ENCODE peak calls at places on chromosomes 6 and 20, in seven cellular contexts. O, L, P, N, Z, K and V are unnamed samples. For H3K36me3 and H3K27me3, the result is how much of the 10 kb centered on the place peaks cover.

GRCh38 chr20:62831361-62831788 is 14.5 kb downstream of the COL9A3 start:
- DNase-seq in Z (no peak), K (peak), L (no peak), P (no peak), N (no peak), O (no peak), V (no peak)

GRCh38 chr6:22330941-22331340 is 34.1 kb upstream of the PRL start:
- DNase-seq in L (no peak), N (no peak), Z (no peak), P (no peak), K (no peak), O (no peak), V (no peak)

GRCh38 chr20:5642155-5642981 is 107.8 kb upstream of the SHLD1 start:
- DNase-seq in Z (peak), N (no peak), O (peak), L (no peak), P (peak), K (no peak), V (no peak)

GRCh38 chr6:123655520-123656306 is 19.0 kb upstream of the TRDN start:
- DNase-seq in N (no peak), L (no peak), O (peak), P (no peak), Z (no peak), K (no peak), V (no peak)

GRCh38 chr6:27188885-27189418 is 58.5 kb upstream of the PRSS16 start:
- DNase-seq in Z (peak), O (peak), P (peak), N (peak), K (peak), L (peak), V (peak)

GRCh38 chr20:46365483-46366215 is 40.8 kb downstream of the ELMO2 start:
- DNase-seq in P (no peak), K (peak), N (no peak), Z (no peak), L (no peak), O (no peak), V (no peak)

GRCh38 chr6:26445934-26446667 is 5.8 kb downstream of the BTN3A3 start:
- DNase-seq in P (no peak), Z (no peak), L (peak), N (no peak), K (no peak), O (no peak), V (no peak)

GRCh38 chr6:119444642-119445557 is 95.3 kb upstream of the MAN1A1 start:
- DNase-seq in K (no peak), P (no peak), N (no peak), L (no peak), Z (no peak), O (no peak), V (no peak)

GRCh38 chr6:64064919-64065318 is 429.3 kb downstream of the PHF3 start:
- DNase-seq in K (no peak), O (no peak), P (no peak), L (no peak), N (no peak), Z (no peak), V (no peak)

GRCh38 chr6:123091091-123091895 is 95.3 kb downstream of the CLVS2 start:
- DNase-seq in O (peak), L (no peak), N (peak), P (no peak), Z (no peak), K (no peak), V (no peak)

GRCh38 chr20:22743426-22743825 is 159.1 kb upstream of the FOXA2 start:
- DNase-seq in L (no peak), N (no peak), Z (no peak), P (no peak), O (peak), K (no peak), V (no peak)

GRCh38 chr6:52174118-52174517 is 12.1 kb upstream of the IL17A start:
- DNase-seq in K (no peak), Z (no peak), P (no peak), L (no peak), N (no peak), O (no peak), V (no peak)

GRCh38 chr20:496126-496696 is 33.9 kb upstream of the TBC1D20 start:
- DNase-seq in N (no peak), K (no peak), P (no peak), Z (no peak), L (no peak), O (no peak), V (no peak)

GRCh38 chr6:170073846-170074245 is 217.0 kb downstream of the DLL1 start:
- DNase-seq in Z (no peak), K (no peak), P (no peak), N (no peak), O (no peak), L (no peak), V (no peak)

GRCh38 chr6:35919827-35920751 is 809 bp downstream of the SRPK1 start:
- DNase-seq in K (peak), P (peak), L (peak), O (peak), N (peak), Z (no peak), V (no peak)

GRCh38 chr6:42224222-42225042 is 6.8 kb upstream of the MRPS10 start:
- DNase-seq in O (peak), K (no peak), N (no peak), P (no peak), L (no peak), Z (no peak), V (no peak)

GRCh38 chr20:905999-906520 is 10.1 kb downstream of the ANGPT4 start:
- DNase-seq in K (no peak), O (no peak), Z (no peak), P (no peak), N (no peak), L (no peak), V (no peak)

GRCh38 chr6:7173843-7174503 is 66.2 kb downstream of the RREB1 start:
- DNase-seq in P (no peak), L (no peak), Z (no peak), O (no peak), K (no peak), N (no peak), V (no peak)

GRCh38 chr6:131949615-131949908 is 1.6 kb downstream of the CCN2 start:
- DNase-seq in K (no peak), N (no peak), L (no peak), O (no peak), P (no peak), Z (no peak), V (no peak)

GRCh38 chr6:134477991-134478635 is 160.2 kb upstream of the SGK1 start:
- DNase-seq in L (no peak), K (no peak), N (no peak), O (peak), Z (no peak), P (no peak), V (no peak)

GRCh38 chr6:152380993-152381898 is 255.9 kb downstream of the SYNE1 start:
- DNase-seq in L (no peak), P (peak), O (peak), Z (peak), K (peak), N (peak), V (peak)

GRCh38 chr6:37459981-37460800 is 27.2 kb downstream of the CMTR1 start:
- DNase-seq in P (no peak), Z (no peak), N (no peak), K (no peak), O (no peak), L (no peak), V (no peak)

GRCh38 chr6:64280569-64280968 is 645.0 kb downstream of the PHF3 start:
- DNase-seq in N (no peak), O (no peak), Z (no peak), L (no peak), P (no peak), K (peak), V (no peak)

GRCh38 chr20:17427646-17428045 is 103.5 kb downstream of the BFSP1 start:
- DNase-seq in L (no peak), Z (no peak), P (no peak), O (peak), N (no peak), K (no peak), V (no peak)

GRCh38 chr6:27144740-27145079 is 102.8 kb upstream of the PRSS16 start:
- DNase-seq in O (peak), P (no peak), N (no peak), L (no peak), Z (no peak), K (no peak), V (no peak)

GRCh38 chr6:1991332-1991878 is 254.0 kb downstream of the GMDS start:
- DNase-seq in O (no peak), Z (no peak), L (no peak), P (no peak), K (no peak), N (no peak), V (no peak)

GRCh38 chr20:12287575-12287974 is 369.9 kb downstream of the BTBD3 start:
- DNase-seq in O (peak), K (no peak), Z (no peak), P (no peak), L (no peak), N (no peak), V (no peak)

DNA sequence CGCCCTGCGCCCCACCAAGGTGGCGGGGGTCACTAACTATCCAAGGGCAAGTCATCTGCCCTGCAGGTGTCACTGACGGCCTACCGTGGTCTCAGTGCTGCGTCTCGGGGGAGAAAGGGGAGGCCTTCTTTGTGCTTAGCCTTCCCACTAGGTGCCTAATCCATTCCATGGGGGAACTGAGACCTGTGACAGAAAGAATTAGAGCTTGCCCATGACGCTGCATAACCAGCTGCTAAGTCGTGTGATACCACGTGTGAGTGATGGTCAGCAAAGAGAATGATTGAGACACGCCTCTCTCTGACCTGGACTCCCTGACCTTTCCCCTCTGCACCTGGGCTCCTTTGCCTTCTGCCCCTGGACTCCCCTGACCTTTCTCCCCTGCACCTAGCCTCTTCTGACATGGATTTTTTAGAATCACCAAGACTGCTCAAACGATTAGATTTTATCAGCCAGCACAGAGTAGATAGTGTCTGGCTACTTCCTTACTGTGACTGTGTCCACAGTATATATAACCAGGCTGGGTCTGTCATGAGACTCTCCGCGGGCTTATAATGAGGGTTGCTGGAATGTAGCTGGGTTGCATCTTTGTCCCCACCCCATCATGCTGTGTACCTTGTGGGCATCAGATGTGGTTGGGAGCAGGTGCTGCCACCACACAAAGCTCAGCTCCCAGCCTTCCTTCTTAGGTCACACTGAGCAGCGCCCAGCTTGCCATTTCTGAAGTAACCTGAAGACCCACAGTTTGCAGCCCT is 140.6 kb downstream of the TMEM242 start:
- DNase-seq in Z (no peak), N (no peak), O (no peak), K (no peak), L (no peak), P (no peak), V (no peak)
- H3K36me3 ChIP-seq in Z (under half), N (half or more), O (under half), K (under half), L (under half), P (under half), V (under half)

DNA sequence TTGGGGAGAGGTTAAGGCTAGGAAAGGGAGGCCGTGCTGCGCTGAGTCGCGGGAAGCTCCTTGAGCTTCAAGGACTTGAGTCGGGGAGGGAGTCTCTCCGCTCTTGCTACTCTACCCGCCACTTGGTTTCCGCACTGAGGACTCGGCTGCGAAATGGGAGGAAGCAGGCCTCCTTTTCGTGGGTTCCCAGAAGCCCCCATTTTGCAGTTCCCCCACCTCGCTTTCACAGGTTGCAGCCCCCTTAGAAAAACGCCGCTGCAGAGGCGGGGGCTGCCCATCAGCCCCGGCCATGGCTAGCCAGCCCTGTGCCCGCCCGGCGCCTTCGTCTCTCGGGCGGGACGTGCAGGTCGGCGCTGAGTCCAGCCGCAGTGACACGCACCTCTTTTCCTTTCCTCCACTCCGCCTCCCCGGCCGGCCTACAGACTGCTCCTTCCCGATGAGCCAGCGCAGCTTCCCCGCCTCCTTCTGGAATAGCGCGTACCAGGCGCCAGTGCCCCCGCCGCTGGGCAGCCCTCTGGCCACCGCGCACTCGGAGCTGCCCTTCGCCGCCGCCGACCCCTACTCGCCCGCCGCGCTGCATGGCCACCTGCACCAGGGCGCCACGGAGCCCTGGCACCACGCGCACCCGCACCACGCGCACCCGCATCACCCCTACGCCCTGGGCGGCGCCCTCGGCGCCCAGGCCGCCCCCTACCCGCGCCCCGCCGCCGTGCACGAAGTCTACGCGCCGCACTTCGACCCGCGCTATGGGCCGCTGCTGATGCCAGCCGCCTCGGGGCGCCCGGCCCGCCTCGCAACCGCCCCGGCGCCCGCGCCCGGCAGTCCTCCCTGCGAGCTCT is 5.0 kb downstream of the VGLL2 start:
- DNase-seq in P (no peak), Z (no peak), K (no peak), O (peak), N (no peak), L (no peak), V (no peak)
- H3K4me3 ChIP-seq in P (no peak), Z (peak), K (peak), O (peak), N (peak), L (no peak), V (no peak)

GRCh38 chr20:57856658-57857057 is 146.8 kb upstream of the PMEPA1 start:
- DNase-seq in O (peak), Z (no peak), P (no peak), K (peak), N (no peak), L (no peak), V (no peak)
- H3K27me3 ChIP-seq in O (under half), Z (under half), P (under half), K (under half), N (under half), L (under half), V (under half)

DNA sequence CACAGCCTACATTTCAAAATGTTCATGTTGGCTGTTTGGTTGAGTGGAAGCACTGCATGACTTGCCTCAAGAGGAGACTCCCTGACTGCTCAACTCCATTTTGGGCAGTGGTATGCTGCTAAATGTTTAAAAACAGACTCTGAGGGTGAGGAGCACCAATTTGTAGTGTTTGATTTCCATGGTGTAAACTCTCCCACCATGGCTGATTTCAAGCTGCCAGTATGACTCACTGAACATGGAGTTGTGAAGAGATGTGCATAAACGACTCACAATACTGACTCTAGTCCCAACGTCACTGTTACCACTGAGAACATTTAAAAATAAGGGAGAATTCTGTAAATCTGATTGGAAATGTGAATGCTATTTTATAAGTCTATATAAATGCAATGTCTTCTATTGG is 70.4 kb downstream of the BACH2 start:
- DNase-seq in P (no peak), L (no peak), K (no peak), N (no peak), O (peak), Z (no peak), V (no peak)
- H3K36me3 ChIP-seq in P (under half), L (under half), K (under half), N (under half), O (under half), Z (under half), V (under half)

GRCh38 chr20:51255417-51255816 is 232.5 kb upstream of the KCNG1 start:
- DNase-seq in K (no peak), L (no peak), N (no peak), Z (no peak), O (no peak), P (no peak), V (no peak)
- H3K4me3 ChIP-seq in K (no peak), L (no peak), N (no peak), Z (no peak), O (no peak), P (no peak), V (no peak)

GRCh38 chr20:57611605-57612311 is 8.5 kb downstream of the ZBP1 start:
- DNase-seq in O (no peak), Z (no peak), P (no peak), N (no peak), K (peak), L (no peak), V (peak)

GRCh38 chr20:57609842-57610167 is 10.4 kb downstream of the ZBP1 start:
- DNase-seq in N (no peak), Z (no peak), O (no peak), L (no peak), K (no peak), P (no peak), V (no peak)

GRCh38 chr20:57608516-57608915 is 11.7 kb downstream of the ZBP1 start:
- DNase-seq in L (no peak), K (no peak), O (no peak), Z (no peak), N (no peak), P (no peak), V (no peak)

GRCh38 chr20:57610261-57610952 is 9.8 kb downstream of the ZBP1 start:
- DNase-seq in Z (no peak), N (no peak), L (no peak), O (no peak), K (peak), P (no peak), V (no peak)

DNA sequence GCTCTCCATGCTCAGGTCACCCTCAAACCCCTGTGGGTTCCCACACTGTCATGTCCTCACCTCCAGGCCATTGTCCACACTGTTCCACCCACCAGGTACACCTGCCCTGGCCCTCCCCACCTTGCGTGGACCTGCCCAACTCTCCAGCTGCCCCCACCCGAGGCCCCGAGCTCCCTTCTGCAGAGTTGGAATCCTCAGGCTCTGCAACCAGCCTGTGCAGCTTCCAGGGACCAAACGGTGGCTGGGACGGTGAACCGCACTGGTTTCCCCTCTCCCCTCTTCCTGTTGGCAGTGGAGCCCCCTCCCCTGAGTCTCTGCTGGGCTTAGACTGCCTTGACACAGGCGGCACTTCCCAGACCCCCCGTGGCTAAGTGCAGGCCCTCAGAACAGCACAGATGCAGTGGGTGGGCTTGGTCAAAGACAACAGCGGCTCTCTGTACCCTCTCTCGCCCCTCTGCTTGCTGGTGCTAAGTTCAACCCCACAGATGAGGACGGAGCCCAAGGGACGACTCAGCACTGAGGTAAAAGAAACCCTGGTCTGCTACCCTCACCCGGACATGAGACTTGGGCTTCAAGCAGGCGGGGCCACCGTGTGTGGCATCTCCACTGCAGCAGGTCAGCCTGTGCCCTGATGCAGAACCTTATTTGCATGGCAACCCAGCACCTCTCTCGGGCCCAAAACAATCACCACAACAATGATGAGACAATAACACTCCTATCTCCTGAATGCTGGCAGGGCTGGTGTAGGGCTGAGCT is 11.0 kb downstream of the ZBP1 start:
- DNase-seq in L (no peak), O (no peak), P (no peak), N (no peak), Z (no peak), K (no peak), V (no peak)
- H3K27me3 ChIP-seq in L (under half), O (under half), P (under half), N (under half), Z (under half), K (under half), V (under half)

GRCh38 chr6:89862698-89863097 is 31.6 kb upstream of the GJA10 start:
- DNase-seq in L (no peak), K (no peak), P (no peak), N (no peak), O (no peak), Z (no peak), V (no peak)
- H3K36me3 ChIP-seq in L (under half), K (under half), P (under half), N (half or more), O (under half), Z (half or more), V (under half)

GRCh38 chr6:99662616-99663015 is 56.0 kb downstream of the PRDM13 start:
- DNase-seq in Z (no peak), L (no peak), N (no peak), O (no peak), K (no peak), P (no peak), V (no peak)

DNA sequence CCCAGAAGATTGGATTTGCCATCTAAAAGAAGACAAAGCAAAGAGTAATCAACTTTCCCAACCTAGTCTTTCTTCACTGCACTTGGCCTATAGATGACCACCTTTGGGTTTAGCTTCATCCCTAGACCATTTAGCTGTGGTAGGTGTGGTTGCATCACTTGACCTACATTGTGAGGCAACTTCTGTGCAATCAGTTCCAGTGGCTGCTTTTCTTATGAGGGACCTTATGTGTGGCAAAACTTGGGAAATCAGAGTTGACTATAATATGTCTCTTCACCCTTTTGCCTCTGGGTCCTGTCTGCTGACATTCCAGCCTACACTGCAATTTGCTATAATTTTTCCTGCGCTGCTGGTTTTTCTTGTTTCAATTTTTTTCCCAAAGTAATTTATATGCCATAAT is 55.2 kb downstream of the PRDM13 start:
- DNase-seq in P (no peak), N (no peak), O (no peak), L (no peak), K (no peak), Z (no peak), V (no peak)
- H3K4me3 ChIP-seq in P (no peak), N (no peak), O (no peak), L (no peak), K (no peak), Z (no peak), V (no peak)

GRCh38 chr20:10828221-10828620 is 154.4 kb upstream of the JAG1 start:
- DNase-seq in Z (no peak), P (no peak), K (no peak), N (no peak), L (no peak), O (peak), V (no peak)

GRCh38 chr20:10823585-10823984 is 149.8 kb upstream of the JAG1 start:
- DNase-seq in P (no peak), Z (no peak), N (no peak), K (no peak), O (no peak), L (no peak), V (no peak)
- H3K27me3 ChIP-seq in P (under half), Z (under half), N (under half), K (under half), O (under half), L (under half), V (under half)